ENCODE peak calls at places on chromosomes 4 and X, in six cellular contexts. N, A, W, G, R and E are unnamed samples.

GRCh38 chrX:15680401-15680800 is 15.8 kb upstream of the CLTRN start:
- DNase-seq in W (no peak), A (no peak), R (no peak), N (peak; percentile 23), G (no peak), E (no peak)

GRCh38 chr4:126799971-126800722 is 832.6 kb upstream of the INTU start:
- DNase-seq in W (no peak), A (no peak), G (no peak), N (no peak), R (no peak), E (no peak)

GRCh38 chr4:29708473-29708872 is 1011.7 kb upstream of the PCDH7 start:
- DNase-seq in N (no peak), G (no peak), R (no peak), W (no peak), A (no peak), E (no peak)

GRCh38 chr4:137967480-137968190 is 274.5 kb downstream of the SLC7A11 start:
- DNase-seq in A (no peak), R (no peak), W (no peak), N (peak; percentile 10), G (no peak), E (no peak)

GRCh38 chr4:149521611-149522010 is 294.0 kb downstream of the IQCM start:
- DNase-seq in R (no peak), A (no peak), N (no peak), W (no peak), G (no peak), E (no peak)

GRCh38 chr4:101994247-101994775 is 203.8 kb downstream of the BANK1 start:
- DNase-seq in R (no peak), A (no peak), N (no peak), W (no peak), G (no peak), E (no peak)

GRCh38 chr4:24565054-24565453 is 19.3 kb downstream of the DHX15 start:
- DNase-seq in G (no peak), W (no peak), A (peak; percentile 20), N (no peak), R (no peak), E (no peak)

GRCh38 chr4:184648220-184649025 is 824 bp downstream of the CASP3 start:
- DNase-seq in G (no peak), W (no peak), A (peak; percentile 34), N (no peak), R (no peak), E (no peak)

GRCh38 chr4:182616476-182616875 is 300.7 kb downstream of the DCTD start:
- DNase-seq in A (no peak), R (no peak), N (no peak), W (no peak), G (no peak), E (no peak)

GRCh38 chr4:10117424-10118354 is 1.1 kb upstream of the WDR1 start:
- DNase-seq in N (no peak), R (no peak), W (peak; percentile 20), G (no peak), A (no peak), E (no peak)

GRCh38 chrX:80285131-80285773 is 135.0 kb upstream of the TENT5D start:
- DNase-seq in R (peak; percentile 9), G (no peak), N (peak; percentile 6), A (peak; percentile 8), W (no peak), E (no peak)

GRCh38 chr4:126611900-126612299 is 1020.9 kb upstream of the INTU start:
- DNase-seq in W (no peak), G (no peak), R (no peak), N (no peak), A (no peak), E (no peak)

GRCh38 chrX:53224860-53225797 is at the start of gene KDM5C:
- DNase-seq in W (peak; percentile 79), G (peak; percentile 95), N (peak; percentile 95), R (peak; percentile 53), A (peak; percentile 84), E (peak; percentile 78)

GRCh38 chrX:53230116-53230515 is 5.1 kb upstream of the KDM5C start:
- DNase-seq in G (no peak), N (no peak), A (no peak), R (no peak), W (no peak), E (no peak)

GRCh38 chrX:53223068-53223693 is 1.8 kb downstream of the KDM5C start:
- DNase-seq in R (no peak), A (no peak), G (no peak), N (no peak), W (no peak), E (no peak)

GRCh38 chrX:53227224-53227765 is 2.3 kb upstream of the KDM5C start:
- DNase-seq in N (no peak), A (no peak), R (no peak), W (no peak), G (no peak), E (no peak)

GRCh38 chrX:53223955-53224859 is 800 bp downstream of the KDM5C start:
- DNase-seq in G (no peak), W (no peak), N (peak; percentile 45), A (peak; percentile 13), R (no peak), E (no peak)
- TF ChIP-seq TAF1 in G (no peak), W (no peak), N (no peak), A (no peak), R (no peak), E (no peak)

GRCh38 chr4:20698382-20698781 is 1.9 kb upstream of the PACRGL start:
- DNase-seq in G (no peak), A (no peak), N (no peak), R (no peak), W (no peak), E (no peak)

GRCh38 chr4:20696815-20697214 is 3.4 kb upstream of the PACRGL start:
- DNase-seq in G (no peak), N (no peak), W (no peak), A (no peak), R (no peak), E (no peak)

GRCh38 chr4:20698820-20699219 is 1.4 kb upstream of the PACRGL start:
- DNase-seq in G (no peak), R (no peak), A (no peak), W (no peak), N (peak; percentile 56), E (no peak)

DNA sequence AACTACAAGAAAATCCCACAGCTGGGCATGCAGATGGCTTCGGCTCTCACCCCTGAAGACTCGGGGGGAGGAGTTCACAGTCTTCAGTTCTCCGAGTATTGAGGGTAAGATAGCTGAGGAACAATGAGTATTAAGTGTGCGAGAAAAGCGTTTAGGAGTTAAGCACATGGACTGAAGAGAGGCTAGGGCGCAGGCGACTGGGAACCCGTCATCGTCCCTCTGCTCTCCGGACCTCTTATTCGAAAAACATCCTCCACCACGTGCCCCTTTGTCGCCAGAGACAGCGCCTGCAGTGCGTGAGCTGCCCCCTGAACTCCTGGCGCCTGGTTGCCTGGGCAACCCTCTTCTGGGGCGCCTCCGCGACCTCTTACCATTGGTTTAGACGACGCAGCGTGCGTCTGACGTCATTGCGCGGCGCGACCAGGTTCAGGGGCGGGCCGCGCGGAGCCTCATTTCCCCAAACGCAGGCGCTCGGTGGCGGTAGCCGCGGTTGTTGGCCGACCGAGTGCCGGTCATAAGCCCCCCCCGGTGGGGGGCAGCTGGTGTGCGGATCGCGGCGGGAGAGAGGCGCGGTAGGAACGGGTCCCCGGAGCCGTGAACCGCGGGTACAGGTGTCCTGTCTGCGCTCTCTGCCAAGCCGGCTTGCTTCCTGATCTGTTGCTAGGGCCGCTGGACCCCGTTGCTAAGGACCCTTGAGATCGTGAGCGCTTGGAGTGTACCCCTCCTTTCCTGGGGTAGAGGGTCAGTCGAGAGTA is at the start of gene PACRGL:
- DNase-seq in G (peak; percentile 60), N (peak; percentile 90), W (peak; percentile 50), R (peak; percentile 86), A (peak; percentile 91), E (peak; percentile 64)
- TF ChIP-seq POLR2A in G (peak; percentile 60), N (peak; percentile 77), W (peak; percentile 82), R (peak; percentile 66), A (peak; percentile 77), E (peak; percentile 54)

GRCh38 chr4:153592090-153592489 is 92.0 kb upstream of the TLR2 start:
- DNase-seq in R (no peak), A (no peak), G (no peak), W (no peak), N (no peak), E (no peak)

GRCh38 chr4:153589703-153590595 is 94.1 kb upstream of the TLR2 start:
- DNase-seq in N (no peak), A (no peak), G (no peak), R (no peak), W (no peak), E (no peak)

GRCh38 chr4:153594208-153594607 is 89.9 kb upstream of the TLR2 start:
- DNase-seq in R (no peak), G (no peak), W (no peak), N (no peak), A (no peak), E (no peak)

GRCh38 chr4:153593166-153593565 is 90.9 kb upstream of the TLR2 start:
- DNase-seq in W (no peak), G (no peak), A (peak; percentile 5), N (no peak), R (no peak), E (no peak)

DNA sequence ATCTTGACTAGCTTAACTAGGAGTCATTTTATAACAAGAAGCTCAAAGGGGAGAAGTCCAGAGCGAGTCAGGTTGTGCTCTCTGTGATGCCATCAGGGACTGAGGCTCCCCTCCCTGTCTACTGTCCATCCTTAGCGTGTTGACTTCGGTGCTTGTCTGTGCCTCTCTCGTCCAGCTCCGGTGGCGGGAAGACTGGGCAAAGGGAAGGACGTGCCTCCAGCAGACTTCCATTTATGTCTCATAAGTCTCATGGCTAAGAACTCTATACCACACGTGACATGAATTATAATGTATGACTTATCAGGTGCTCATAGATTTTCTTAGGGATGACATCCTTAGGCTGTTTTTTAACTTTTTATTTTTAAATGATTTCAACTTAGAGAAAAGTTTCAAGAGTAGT is 92.6 kb upstream of the TLR2 start:
- DNase-seq in R (no peak), N (no peak), W (no peak), A (no peak), G (no peak), E (no peak)
- TF ChIP-seq TAF1 in R (no peak), N (no peak), W (no peak), A (no peak), G (no peak), E (no peak)

GRCh38 chr4:110616162-110617062 is 6.5 kb downstream of the PITX2 start:
- DNase-seq in W (no peak), R (no peak), N (no peak), A (no peak), G (no peak), E (no peak)

GRCh38 chr4:110615366-110616161 is 7.3 kb downstream of the PITX2 start:
- DNase-seq in N (no peak), W (no peak), A (no peak), R (no peak), G (no peak), E (no peak)

GRCh38 chr4:110613710-110614109 is 9.2 kb downstream of the PITX2 start:
- DNase-seq in G (no peak), R (no peak), N (no peak), A (no peak), W (no peak), E (no peak)

GRCh38 chr4:110614173-110614948 is 8.5 kb downstream of the PITX2 start:
- DNase-seq in A (no peak), W (no peak), N (no peak), R (no peak), G (no peak), E (no peak)

DNA sequence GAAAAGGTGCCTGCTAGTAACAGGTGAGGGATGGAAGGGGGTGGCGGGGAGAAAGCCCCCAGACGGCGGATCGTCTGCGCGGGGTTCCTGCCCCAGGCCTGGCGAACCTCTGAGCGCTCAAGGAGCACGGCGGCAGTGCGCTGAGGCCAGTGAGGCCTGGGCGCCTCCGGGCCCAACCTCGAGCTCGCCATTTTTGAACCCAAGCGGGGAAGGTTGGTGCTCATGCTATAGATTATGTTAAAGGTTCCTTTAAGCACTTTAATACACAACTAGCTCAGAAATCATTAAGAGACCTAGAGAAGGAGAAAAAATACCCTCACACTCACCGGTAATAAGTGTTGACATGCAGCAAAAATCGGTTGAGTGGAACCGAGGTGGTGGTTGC is 7.9 kb downstream of the PITX2 start:
- DNase-seq in R (no peak), G (no peak), N (no peak), W (no peak), A (no peak), E (no peak)
- TF ChIP-seq POLR2A in R (no peak), G (no peak), N (no peak), W (no peak), A (no peak), E (no peak)